ENCODE peak calls at places on chromosome 15, in four cellular contexts. One of them, this sample, is unnamed.

GRCh38 chr15:80875568-80875967 is 96.4 kb downstream of the CEMIP start:
- DNase-seq in GM12892: no peak
- DNase-seq in K562: no peak
- DNase-seq in GM12878: no peak
- DNase-seq in this sample: no peak

GRCh38 chr15:83914906-83915305 is 261.0 kb downstream of the ADAMTSL3 start:
- DNase-seq in K562: no peak
- DNase-seq in GM12892: no peak
- DNase-seq in GM12878: no peak
- DNase-seq in this sample: no peak

GRCh38 chr15:49982586-49982985 is 136.4 kb downstream of the ATP8B4 start:
- DNase-seq in GM12892: no peak
- DNase-seq in GM12878: no peak
- DNase-seq in K562: no peak
- DNase-seq in this sample: no peak

GRCh38 chr15:77029166-77030041 is 34.5 kb downstream of the PSTPIP1 start:
- DNase-seq in GM12878: no peak
- DNase-seq in K562: no peak
- DNase-seq in GM12892: peak; percentile 13
- DNase-seq in this sample: no peak

GRCh38 chr15:27694506-27695077 is 404.5 kb downstream of the OCA2 start:
- DNase-seq in GM12878: no peak
- DNase-seq in GM12892: no peak
- DNase-seq in K562: no peak
- DNase-seq in this sample: no peak

GRCh38 chr15:30990036-30990435 is 1.4 kb downstream of the MTMR10 start:
- DNase-seq in GM12878: no peak
- DNase-seq in GM12892: no peak
- DNase-seq in K562: no peak
- DNase-seq in this sample: no peak

GRCh38 chr15:50084932-50085331 is 34.1 kb downstream of the ATP8B4 start:
- DNase-seq in GM12892: no peak
- DNase-seq in K562: no peak
- DNase-seq in GM12878: no peak
- DNase-seq in this sample: no peak

GRCh38 chr15:68666120-68666811 is 87.5 kb downstream of the CORO2B start:
- DNase-seq in GM12892: no peak
- DNase-seq in GM12878: no peak
- DNase-seq in K562: no peak
- DNase-seq in this sample: no peak

GRCh38 chr15:33293619-33294309 is 17.0 kb upstream of the RYR3 start:
- DNase-seq in GM12878: no peak
- DNase-seq in GM12892: no peak
- DNase-seq in K562: no peak
- DNase-seq in this sample: no peak

GRCh38 chr15:96336045-96336642 is 5.6 kb downstream of the NR2F2 start:
- DNase-seq in K562: peak; percentile 38
- DNase-seq in GM12892: no peak
- DNase-seq in GM12878: no peak
- DNase-seq in this sample: no peak

GRCh38 chr15:101204744-101205535 is 46.9 kb downstream of the CHSY1 start:
- DNase-seq in GM12892: no peak
- DNase-seq in GM12878: no peak
- DNase-seq in K562: no peak
- DNase-seq in this sample: no peak

GRCh38 chr15:26713498-26713897 is 59.4 kb downstream of the GABRB3 start:
- DNase-seq in GM12892: no peak
- DNase-seq in K562: no peak
- DNase-seq in GM12878: no peak
- DNase-seq in this sample: no peak

GRCh38 chr15:37099321-37100108 is 834 bp downstream of the MEIS2 start:
- DNase-seq in GM12878: no peak
- DNase-seq in K562: peak; percentile 62
- DNase-seq in GM12892: no peak
- DNase-seq in this sample: no peak

GRCh38 chr15:56425976-56426375 is 39.0 kb downstream of the MNS1 start:
- DNase-seq in GM12878: no peak
- DNase-seq in GM12892: no peak
- DNase-seq in K562: no peak
- DNase-seq in this sample: no peak

GRCh38 chr15:93997071-93997658 is 234.2 kb upstream of the MCTP2 start:
- DNase-seq in GM12892: no peak
- DNase-seq in GM12878: no peak
- DNase-seq in K562: peak; percentile 7
- DNase-seq in this sample: no peak

GRCh38 chr15:41160639-41161315 is 44.7 kb upstream of the INO80 start:
- DNase-seq in GM12892: no peak
- DNase-seq in K562: no peak
- DNase-seq in GM12878: no peak
- DNase-seq in this sample: no peak

GRCh38 chr15:67685008-67685599 is 140.2 kb upstream of the SKOR1 start:
- DNase-seq in K562: peak; percentile 9
- DNase-seq in GM12878: no peak
- DNase-seq in GM12892: no peak
- DNase-seq in this sample: no peak

GRCh38 chr15:38252481-38253311 is at the start of gene SPRED1:
- DNase-seq in GM12878: no peak
- DNase-seq in GM12892: peak; percentile 23
- DNase-seq in K562: peak; percentile 21
- DNase-seq in this sample: peak; percentile 32
- TF ChIP-seq TAF1 in GM12878: no peak
- TF ChIP-seq TAF1 in GM12892: no peak
- TF ChIP-seq TAF1 in K562: peak; percentile 33
- TF ChIP-seq TAF1 in this sample: no peak

DNA sequence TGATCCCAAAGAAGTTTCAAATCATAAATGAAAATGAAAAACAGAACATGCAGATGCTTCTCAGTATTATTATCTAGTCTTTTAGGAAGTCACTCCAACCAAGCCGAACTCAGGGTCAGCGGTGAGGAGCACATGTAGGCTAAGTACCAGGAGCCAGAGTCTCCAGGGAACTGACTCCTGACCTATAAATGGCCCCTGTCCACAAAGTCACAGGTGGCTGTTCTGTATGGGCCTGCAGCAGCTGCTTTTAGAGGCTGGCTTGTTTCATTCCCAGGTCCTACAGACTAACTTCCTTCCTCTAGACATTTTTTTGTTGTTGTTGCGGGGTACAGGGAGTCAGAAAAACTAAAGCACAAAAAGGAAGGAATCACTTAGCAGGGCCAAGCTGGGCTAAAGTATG is 54.6 kb downstream of the DAPK2 start:
- DNase-seq in GM12892: no peak
- DNase-seq in K562: no peak
- DNase-seq in GM12878: no peak
- DNase-seq in this sample: no peak
- TF ChIP-seq TAF1 in GM12892: no peak
- TF ChIP-seq TAF1 in K562: no peak
- TF ChIP-seq TAF1 in GM12878: no peak
- TF ChIP-seq TAF1 in this sample: no peak

GRCh38 chr15:73495171-73495570 is 52.2 kb downstream of the REC114 start:
- DNase-seq in K562: no peak
- DNase-seq in GM12878: no peak
- DNase-seq in GM12892: no peak
- DNase-seq in this sample: no peak
- TF ChIP-seq TAF1 in K562: no peak
- TF ChIP-seq TAF1 in GM12878: no peak
- TF ChIP-seq TAF1 in GM12892: no peak
- TF ChIP-seq TAF1 in this sample: no peak

GRCh38 chr15:44593042-44593736 is 56.2 kb downstream of the EIF3J start:
- DNase-seq in GM12892: no peak
- DNase-seq in K562: no peak
- DNase-seq in GM12878: no peak
- DNase-seq in this sample: no peak
- TF ChIP-seq TAF1 in GM12892: no peak
- TF ChIP-seq TAF1 in K562: no peak
- TF ChIP-seq TAF1 in GM12878: no peak
- TF ChIP-seq TAF1 in this sample: no peak

GRCh38 chr15:63006032-63006878 is 36.3 kb upstream of the TPM1 start:
- DNase-seq in GM12892: no peak
- DNase-seq in GM12878: no peak
- DNase-seq in K562: no peak
- DNase-seq in this sample: no peak
- TF ChIP-seq TAF1 in GM12892: no peak
- TF ChIP-seq TAF1 in GM12878: no peak
- TF ChIP-seq TAF1 in K562: no peak
- TF ChIP-seq TAF1 in this sample: no peak

This sample was measured in GM12891.